ENCODE peak calls at places on chromosomes 4 and X, in four cellular contexts. T is non-pigmented ciliary epithelial cell; O is NCI-H510A treated with DMSO at 0.1 percent for 48 hours; W is stimulated activated naive CD8-positive, alpha-beta T cell treated with anti-CD3 and anti-CD28 coated beads, Interleukin-15, Interleukin-2, amounts not matched to agents 100 U/mL and 50 U/mL, for 24 hours. B is an unnamed sample.

GRCh38 chr4:624705-625590 is at the start of gene PDE6B:
- DNase-seq in T (no peak), W (no peak), O (no peak), B (no peak)

GRCh38 chr4:76053730-76054129 is 17.9 kb upstream of the CXCL11 start:
- DNase-seq in T (no peak), O (no peak), W (no peak), B (no peak)

GRCh38 chr4:105184316-105184988 is 37.8 kb downstream of the TET2 start:
- DNase-seq in O (no peak), T (no peak), W (no peak), B (no peak)

GRCh38 chrX:23559975-23560374 is 107.3 kb upstream of the PRDX4 start:
- DNase-seq in O (no peak), W (no peak), T (no peak), B (no peak)

GRCh38 chr4:73698217-73698616 is 42.2 kb upstream of the CXCL8 start:
- DNase-seq in T (no peak), W (no peak), O (no peak), B (no peak)

GRCh38 chr4:9952415-9952950 is 68.8 kb downstream of the SLC2A9 start:
- DNase-seq in T (no peak), W (no peak), O (no peak), B (no peak)

GRCh38 chrX:148363836-148364235 is 136.6 kb upstream of the AFF2 start:
- DNase-seq in W (no peak), O (no peak), T (no peak), B (no peak)

GRCh38 chr4:105707783-105708182 is 706 bp downstream of the INTS12 start:
- DNase-seq in W (no peak), T (no peak), O (no peak), B (no peak)

GRCh38 chr4:17636696-17637351 is 22.4 kb downstream of the MED28 start:
- DNase-seq in T (no peak), O (peak; percentile 62), W (peak; percentile 79), B (peak; percentile 61)

GRCh38 chr4:124105212-124105611 is 607.3 kb downstream of the ANKRD50 start:
- DNase-seq in T (no peak), W (no peak), O (no peak), B (no peak)

GRCh38 chr4:153931804-153932203 is 142.9 kb upstream of the SFRP2 start:
- DNase-seq in T (no peak), W (no peak), O (no peak), B (no peak)

GRCh38 chr4:107719211-107719926 is 665 bp downstream of the PAPSS1 start:
- DNase-seq in T (no peak), O (no peak), W (no peak), B (no peak)

GRCh38 chr4:107018336-107018735 is 17.8 kb downstream of the DKK2 start:
- DNase-seq in O (no peak), W (no peak), T (no peak), B (no peak)

GRCh38 chr4:105895609-105896460 is 564 bp downstream of the NPNT start:
- DNase-seq in W (peak; percentile 8), T (no peak), O (no peak), B (no peak)

GRCh38 chrX:39665830-39666518 is 431.8 kb downstream of the BCOR start:
- DNase-seq in W (no peak), O (no peak), T (no peak), B (no peak)

GRCh38 chrX:136209016-136209738 is 42.0 kb downstream of the MAP7D3 start:
- DNase-seq in O (no peak), W (peak; percentile 21), T (no peak), B (no peak)

GRCh38 chrX:150438165-150438564 is 75.0 kb downstream of the MAMLD1 start:
- DNase-seq in T (no peak), W (no peak), O (no peak), B (no peak)

GRCh38 chr4:7187691-7188090 is 4.6 kb upstream of the SORCS2 start:
- DNase-seq in T (no peak), W (no peak), O (no peak), B (no peak)

GRCh38 chr4:47827339-47828047 is 10.4 kb downstream of the CORIN start:
- DNase-seq in W (no peak), T (no peak), O (no peak), B (no peak)

GRCh38 chr4:103012085-103012484 is 7.4 kb downstream of the SLC9B1 start:
- DNase-seq in O (no peak), T (no peak), W (no peak), B (no peak)

GRCh38 chr4:151674804-151675290 is 86.0 kb downstream of the GATB start:
- DNase-seq in O (peak; percentile 34), W (no peak), T (no peak), B (peak; percentile 33)

GRCh38 chr4:81913427-81913878 is 441.7 kb upstream of the RASGEF1B start:
- DNase-seq in O (no peak), T (no peak), W (peak; percentile 66), B (peak; percentile 57)

GRCh38 chr4:137648531-137648930 is 116.2 kb upstream of the PCDH18 start:
- DNase-seq in O (no peak), T (no peak), W (no peak), B (no peak)

GRCh38 chr4:12897954-12898353 is 586.2 kb downstream of the RAB28 start:
- DNase-seq in W (no peak), T (no peak), O (no peak), B (no peak)

GRCh38 chrX:40085086-40085551 is 12.6 kb downstream of the BCOR start:
- DNase-seq in W (no peak), O (no peak), T (no peak), B (no peak)

GRCh38 chr4:151804821-151805220 is 44.0 kb upstream of the GATB start:
- DNase-seq in O (no peak), T (no peak), W (no peak), B (no peak)

GRCh38 chr4:175767130-175767529 is 44.9 kb downstream of the GPM6A start:
- DNase-seq in W (no peak), T (no peak), O (no peak), B (no peak)

GRCh38 chr4:134747108-134747805 is 545.7 kb upstream of the PABPC4L start:
- DNase-seq in T (peak; percentile 1), O (no peak), W (no peak), B (no peak)

GRCh38 chr4:121675715-121676114 is 21.1 kb downstream of the ANXA5 start:
- DNase-seq in W (no peak), T (no peak), O (no peak), B (no peak)

GRCh38 chrX:13085533-13085932 is 41.1 kb upstream of the FAM9C start:
- DNase-seq in T (no peak), O (no peak), W (no peak), B (no peak)

GRCh38 chr4:83546796-83547195 is 10.9 kb downstream of the GPAT3 start:
- DNase-seq in O (no peak), W (no peak), T (no peak), B (no peak)

GRCh38 chr4:1491630-1492457 is 85.6 kb upstream of the NKX1-1 start:
- DNase-seq in O (no peak), W (no peak), T (no peak), B (no peak)

GRCh38 chrX:8731579-8732395 is at the start of gene ANOS1:
- DNase-seq in O (peak; percentile 28), W (no peak), T (no peak), B (no peak)

GRCh38 chr4:81455895-81456294 is 15.8 kb downstream of the RASGEF1B start:
- DNase-seq in W (no peak), O (no peak), T (no peak), B (no peak)

B was measured in iPS DF 6.9.